ENCODE peak calls at places on chromosome 10, in eight cellular contexts. N is NT2/D1, U is body of pancreas, S is NCI-H748 treated with DMSO at 0.1 percent for 48 hours, M is memory B cell, K is HAP-1, Y is H54, Z is GDM1. H is an unnamed sample.

GRCh38 chr10:69630651-69631400 is 779 bp downstream of the FAM241B start:
- DNase-seq in Y (no peak), S (no peak), K (no peak), U (no peak), Z (no peak), M (no peak), N (no peak), H (no peak)

GRCh38 chr10:44032216-44032615 is 352.7 kb downstream of the CXCL12 start:
- DNase-seq in M (no peak), S (no peak), Z (no peak), U (no peak), K (no peak), N (no peak), Y (no peak), H (no peak)

GRCh38 chr10:91983403-91983802 is 59.8 kb downstream of the BTAF1 start:
- DNase-seq in Z (no peak), K (no peak), S (no peak), N (no peak), Y (no peak), M (no peak), U (no peak), H (no peak)

GRCh38 chr10:18313626-18314025 is 173.4 kb downstream of the CACNB2 start:
- DNase-seq in Y (no peak), N (no peak), U (no peak), K (no peak), M (no peak), Z (no peak), S (no peak), H (no peak)

GRCh38 chr10:35640951-35641429 is 1.1 kb downstream of the FZD8 start:
- DNase-seq in Z (peak), K (peak), U (peak), M (peak), N (no peak), Y (peak), S (peak), H (peak)

GRCh38 chr10:101038486-101038885 is 7.5 kb downstream of the SFXN3 start:
- DNase-seq in N (no peak), S (no peak), U (no peak), Y (no peak), K (no peak), Z (no peak), M (no peak), H (no peak)

GRCh38 chr10:67779455-67780205 is 58.4 kb downstream of the DNAJC12 start:
- DNase-seq in M (peak), Z (peak), K (peak), S (peak), U (peak), N (peak), Y (peak), H (peak)

GRCh38 chr10:23512355-23513058 is 73.6 kb downstream of the OTUD1 start:
- DNase-seq in S (no peak), Z (no peak), N (no peak), M (no peak), K (no peak), U (no peak), Y (peak), H (no peak)

GRCh38 chr10:23826399-23826798 is 382.5 kb upstream of the KIAA1217 start:
- DNase-seq in K (peak), Z (peak), S (no peak), M (no peak), Y (peak), N (peak), U (peak), H (no peak)

GRCh38 chr10:47244560-47245500 is 55.2 kb upstream of the GDF10 start:
- DNase-seq in K (no peak), Y (no peak), N (no peak), Z (no peak), S (no peak), U (no peak), M (no peak), H (no peak)